ENCODE peak calls at places on chromosomes 3 and 15, in seven cellular contexts. B is SW480; E is hippocampal formation; Q is non-pigmented ciliary epithelial cell; H is astrocyte of the hippocampus; U is CD4-positive, alpha-beta memory T cell; N is psoas muscle. Z is an unnamed sample.

GRCh38 chr15:79970921-79971434 is at the start of gene BCL2A1:
- DNase-seq in U (peak; percentile 72), B (no peak), Q (peak; percentile 85), H (peak; percentile 36), E (no peak), N (no peak), Z (peak; percentile 83)

GRCh38 chr3:101518421-101518871 is 5.4 kb upstream of the SENP7 start:
- DNase-seq in Q (no peak), E (no peak), H (no peak), B (peak; percentile 6), U (peak; percentile 75), N (no peak), Z (peak; percentile 1)

GRCh38 chr15:43225201-43225949 is 4.6 kb upstream of the EPB42 start:
- DNase-seq in E (peak; percentile 30), B (peak; percentile 52), H (peak; percentile 83), Q (no peak), U (peak; percentile 56), N (no peak), Z (peak; percentile 69)

GRCh38 chr3:54837964-54838363 is 89.9 kb downstream of the LRTM1 start:
- DNase-seq in E (no peak), B (peak; percentile 36), N (no peak), U (no peak), Q (no peak), H (peak; percentile 23), Z (peak; percentile 52)

GRCh38 chr15:41777421-41777973 is 3.2 kb downstream of the MAPKBP1 start:
- DNase-seq in H (no peak), Q (no peak), B (no peak), N (no peak), U (no peak), E (no peak), Z (peak; percentile 36)

GRCh38 chr3:71565326-71565725 is 18.2 kb downstream of the FOXP1 start:
- DNase-seq in H (no peak), U (no peak), E (no peak), Q (no peak), B (no peak), N (no peak), Z (no peak)

GRCh38 chr3:197593046-197593380 is 37.2 kb upstream of the BDH1 start:
- DNase-seq in N (no peak), Q (no peak), B (no peak), U (no peak), E (no peak), H (no peak), Z (no peak)

GRCh38 chr3:66133050-66133757 is 87.6 kb upstream of the SLC25A26 start:
- DNase-seq in U (no peak), Q (no peak), N (no peak), B (no peak), E (no peak), H (peak; percentile 54), Z (peak; percentile 80)

GRCh38 chr3:63934484-63934883 is 22.3 kb upstream of the SCAANT1 start:
- DNase-seq in Q (no peak), N (no peak), H (no peak), E (no peak), B (no peak), U (peak; percentile 43), Z (no peak)

GRCh38 chr15:58444658-58445332 is 13.0 kb downstream of the LIPC start:
- DNase-seq in Q (no peak), N (no peak), U (no peak), B (no peak), H (no peak), E (no peak), Z (no peak)

GRCh38 chr15:88288206-88288605 is 31.7 kb upstream of the NTRK3 start:
- DNase-seq in B (no peak), H (no peak), U (no peak), Q (no peak), E (no peak), N (no peak), Z (no peak)

GRCh38 chr3:141083226-141083625 is 32.1 kb downstream of the SPSB4 start:
- DNase-seq in U (no peak), B (no peak), Q (no peak), N (no peak), E (no peak), H (no peak), Z (no peak)

GRCh38 chr3:161401389-161401788 is 30.1 kb upstream of the SPTSSB start:
- DNase-seq in E (no peak), N (no peak), U (no peak), Q (no peak), B (no peak), H (no peak), Z (peak; percentile 87)

GRCh38 chr3:52531636-52532516 is 1.8 kb downstream of the NT5DC2 start:
- DNase-seq in E (no peak), H (no peak), N (no peak), B (no peak), Q (no peak), U (no peak), Z (peak; percentile 6)

GRCh38 chr3:78846688-78847087 is 921.1 kb downstream of the ROBO1 start:
- DNase-seq in U (no peak), N (no peak), B (peak; percentile 18), Q (peak; percentile 71), H (peak; percentile 75), E (no peak), Z (peak; percentile 48)

GRCh38 chr3:187739125-187739560 is 6.1 kb downstream of the BCL6 start:
- DNase-seq in E (no peak), U (no peak), N (peak; percentile 60), H (no peak), Q (no peak), B (no peak), Z (no peak)

GRCh38 chr15:39785139-39785538 is 2.5 kb upstream of the FSIP1 start:
- DNase-seq in Q (no peak), U (no peak), B (no peak), E (no peak), H (peak; percentile 32), N (no peak), Z (no peak)

GRCh38 chr3:116785226-116785625 is 75.6 kb downstream of the TUSC7 start:
- DNase-seq in N (no peak), H (no peak), E (no peak), Q (no peak), U (no peak), B (no peak), Z (no peak)

GRCh38 chr3:183824761-183825379 is 507 bp downstream of the MAP6D1 start:
- DNase-seq in H (peak; percentile 51), U (peak; percentile 6), B (peak; percentile 18), Q (no peak), N (peak; percentile 22), E (no peak), Z (peak; percentile 44)

GRCh38 chr15:51751687-51752683 is 588 bp downstream of the TMOD2 start:
- DNase-seq in U (no peak), E (peak; percentile 53), Q (no peak), N (peak; percentile 29), B (peak; percentile 59), H (peak; percentile 70), Z (peak; percentile 59)

GRCh38 chr15:80659375-80659774 is 35.7 kb upstream of the ABHD17C start:
- DNase-seq in B (no peak), N (no peak), H (peak; percentile 4), U (no peak), E (no peak), Q (no peak), Z (peak; percentile 40)

Z was measured in EH.